ENCODE peak calls at places on chromosomes 1 and 21, in ten cellular contexts. R is glutamatergic neuron; M is activated CD4-positive, alpha-beta T cell treated with anti-CD3 and anti-CD28 coated beads, Interleukin-2, amount 50 U/mL, for 1 hour; B is A549; Q is HTR-8/SVneo; F is stimulated activated naive B cell treated with anti-CD40 and anti-IgM and Interleukin-4, amounts not matched to agents 10 μg/mL and 1 μg/mL and 100 μg/mL, for 72 hours; A is left kidney; Y is dermis microvascular lymphatic vessel endothelial cell; L is fibroblast of the conjunctiva; I is choroid plexus epithelial cell. T is an unnamed sample.

GRCh38 chr1:65459397-65459768 is 38.9 kb downstream of the LEPR start:
- DNase-seq in B (no peak), A (peak), M (no peak), Q (peak), L (no peak), I (peak), F (no peak), R (no peak), Y (peak), T (no peak)

GRCh38 chr1:58884706-58885661 is 101.1 kb upstream of the JUN start:
- DNase-seq in Q (no peak), I (peak), B (no peak), R (no peak), L (no peak), Y (no peak), F (no peak), M (no peak), A (peak), T (no peak)

GRCh38 chr1:28046716-28047115 is 41.7 kb downstream of the EYA3 start:
- DNase-seq in F (no peak), R (no peak), L (no peak), Q (no peak), Y (no peak), B (no peak), I (no peak), A (no peak), M (no peak), T (no peak)

GRCh38 chr1:22118291-22118992 is 24.5 kb downstream of the WNT4 start:
- DNase-seq in A (no peak), L (no peak), Y (no peak), R (no peak), M (no peak), F (no peak), I (no peak), B (no peak), Q (no peak), T (no peak)

GRCh38 chr1:86695400-86695799 is 9.0 kb upstream of the SH3GLB1 start:
- DNase-seq in A (no peak), R (no peak), M (no peak), B (no peak), I (peak), F (no peak), Y (peak), Q (no peak), L (no peak), T (no peak)

GRCh38 chr1:232833966-232834535 is 28.8 kb downstream of the MAP10 start:
- DNase-seq in B (no peak), M (no peak), A (no peak), Q (no peak), R (no peak), L (no peak), F (no peak), Y (no peak), I (no peak), T (no peak)

GRCh38 chr1:94541175-94542087 is at the start of gene F3:
- DNase-seq in B (peak), A (peak), Q (peak), Y (peak), L (peak), M (peak), R (peak), F (peak), I (peak), T (peak)

GRCh38 chr1:113072141-113072756 is 749 bp upstream of the LRIG2 start:
- DNase-seq in Y (no peak), R (no peak), I (no peak), Q (no peak), A (no peak), B (no peak), M (no peak), L (no peak), F (no peak), T (no peak)

GRCh38 chr1:118151312-118151937 is 33.6 kb downstream of the SPAG17 start:
- DNase-seq in I (peak), M (peak), A (peak), Y (peak), Q (peak), L (peak), F (peak), R (peak), B (no peak), T (peak)

GRCh38 chr1:176559474-176560390 is 96.8 kb downstream of the PAPPA2 start:
- DNase-seq in R (peak), L (peak), B (peak), I (peak), A (peak), Q (peak), M (no peak), Y (peak), F (peak), T (peak)

GRCh38 chr1:164764333-164764732 is 205.3 kb downstream of the PBX1 start:
- DNase-seq in F (no peak), I (peak), A (no peak), Q (no peak), B (no peak), L (no peak), R (no peak), M (no peak), Y (no peak), T (no peak)

GRCh38 chr1:233293556-233294446 is 1.7 kb downstream of the PCNX2 start:
- DNase-seq in A (no peak), I (peak), R (no peak), B (no peak), Q (no peak), F (no peak), L (no peak), M (no peak), Y (no peak), T (no peak)

GRCh38 chr21:39033878-39034589 is 149.2 kb downstream of the PSMG1 start:
- DNase-seq in R (no peak), A (peak), B (no peak), L (no peak), M (no peak), Q (no peak), I (peak), F (no peak), Y (peak), T (no peak)

GRCh38 chr1:162070825-162071224 is 1.3 kb downstream of the NOS1AP start:
- DNase-seq in R (no peak), L (no peak), F (no peak), Q (no peak), M (no peak), B (no peak), I (no peak), A (peak), Y (no peak), T (no peak)

GRCh38 chr1:53315456-53316048 is 12.3 kb downstream of the LRP8 start:
- DNase-seq in A (no peak), F (no peak), B (no peak), L (no peak), I (no peak), R (no peak), Q (no peak), Y (no peak), M (no peak), T (no peak)

GRCh38 chr1:168842306-168842705 is 113.3 kb upstream of the DPT start:
- DNase-seq in Q (no peak), B (no peak), F (no peak), I (no peak), M (no peak), Y (no peak), R (no peak), A (no peak), L (no peak), T (no peak)

GRCh38 chr1:39116116-39116607 is 88.3 kb upstream of the MACF1 start:
- DNase-seq in Y (peak), Q (no peak), R (no peak), F (no peak), M (no peak), I (no peak), B (no peak), A (no peak), L (no peak), T (no peak)

GRCh38 chr1:52674497-52675384 is 23.4 kb downstream of the COA7 start:
- DNase-seq in R (no peak), I (peak), Y (peak), L (no peak), M (no peak), F (no peak), A (peak), B (no peak), Q (no peak), T (no peak)

GRCh38 chr1:161359316-161359715 is 8.4 kb downstream of the CFAP126 start:
- DNase-seq in A (peak), R (no peak), L (no peak), I (no peak), Q (no peak), B (no peak), F (no peak), M (no peak), Y (peak), T (no peak)

GRCh38 chr1:246319111-246319510 is 188.0 kb downstream of the SMYD3 start:
- DNase-seq in I (no peak), F (no peak), M (no peak), R (no peak), B (no peak), Q (no peak), Y (no peak), A (no peak), L (no peak), T (no peak)

GRCh38 chr1:169488157-169488556 is 2.4 kb upstream of the SLC19A2 start:
- DNase-seq in A (no peak), L (no peak), B (no peak), I (no peak), Q (no peak), F (no peak), R (no peak), Y (no peak), M (no peak), T (no peak)

GRCh38 chr1:227490478-227490877 is 72.9 kb upstream of the ZNF678 start:
- DNase-seq in F (no peak), Q (no peak), R (no peak), B (no peak), I (no peak), M (no peak), Y (no peak), A (no peak), L (no peak), T (no peak)

GRCh38 chr1:147264158-147264768 is 21.8 kb downstream of the CHD1L start:
- DNase-seq in B (no peak), Y (no peak), A (no peak), Q (no peak), M (no peak), R (no peak), L (no peak), F (no peak), I (peak), T (no peak)

GRCh38 chr1:65172936-65173335 is 24.9 kb downstream of the AK4 start:
- DNase-seq in M (no peak), F (no peak), B (no peak), L (no peak), Y (no peak), Q (no peak), R (no peak), I (no peak), A (no peak), T (no peak)

GRCh38 chr1:67536957-67537646 is 106.9 kb upstream of the SERBP1 start:
- DNase-seq in R (no peak), B (no peak), F (no peak), Y (no peak), L (no peak), I (no peak), A (no peak), M (no peak), Q (no peak), T (no peak)

GRCh38 chr1:44318097-44319088 is 36.7 kb downstream of the ERI3 start:
- DNase-seq in B (peak), L (no peak), F (peak), R (peak), I (peak), A (peak), M (peak), Q (peak), Y (peak), T (peak)

GRCh38 chr1:85264150-85264549 is 4.7 kb upstream of the C1orf52 start:
- DNase-seq in A (no peak), M (no peak), I (no peak), F (no peak), Q (no peak), Y (no peak), R (no peak), B (no peak), L (no peak), T (no peak)

GRCh38 chr1:180194048-180194425 is 36.0 kb upstream of the LHX4 start:
- DNase-seq in F (no peak), A (no peak), Q (no peak), L (no peak), B (no peak), Y (no peak), I (no peak), M (no peak), R (no peak), T (no peak)

GRCh38 chr1:61370177-61370907 is 288.0 kb downstream of the NFIA start:
- DNase-seq in B (no peak), I (no peak), M (no peak), F (no peak), R (no peak), Y (no peak), L (no peak), A (peak), Q (no peak), T (no peak)

GRCh38 chr1:49102752-49103151 is 326.1 kb upstream of the BEND5 start:
- DNase-seq in Y (no peak), M (no peak), A (no peak), Q (no peak), L (no peak), B (no peak), R (no peak), I (peak), F (no peak), T (peak)

GRCh38 chr1:91851130-91852010 is 34.6 kb downstream of the TGFBR3 start:
- DNase-seq in Q (no peak), R (no peak), F (no peak), M (no peak), I (peak), A (peak), B (peak), L (peak), Y (peak), T (peak)

GRCh38 chr1:219302697-219303096 is 129.0 kb downstream of the LYPLAL1 start:
- DNase-seq in I (no peak), L (no peak), A (no peak), R (no peak), F (no peak), Q (no peak), Y (peak), M (no peak), B (no peak), T (no peak)

GRCh38 chr1:107443027-107443426 is 302.2 kb downstream of the NTNG1 start:
- DNase-seq in A (no peak), B (no peak), L (no peak), R (no peak), M (no peak), Q (no peak), Y (no peak), I (no peak), F (no peak), T (no peak)

GRCh38 chr1:29767769-29768425 is 531.6 kb downstream of the PTPRU start:
- DNase-seq in B (no peak), Y (no peak), Q (no peak), M (no peak), I (no peak), L (no peak), R (no peak), F (no peak), A (no peak), T (no peak)

GRCh38 chr1:163320891-163321290 is 863 bp upstream of the NUF2 start:
- DNase-seq in R (no peak), Y (no peak), B (no peak), I (no peak), M (no peak), A (peak), Q (no peak), L (no peak), F (no peak), T (no peak)

GRCh38 chr1:111656093-111657017 is 36.8 kb downstream of the RAP1A start:
- DNase-seq in F (no peak), M (no peak), R (no peak), B (peak), I (peak), A (peak), L (peak), Q (peak), Y (peak), T (peak)

GRCh38 chr1:19179597-19180271 is 30.3 kb downstream of the UBR4 start:
- DNase-seq in Y (peak), Q (no peak), L (peak), F (no peak), R (no peak), I (peak), B (no peak), A (peak), M (no peak), T (peak)

GRCh38 chr21:34801519-34802132 is 132.8 kb downstream of the CLIC6 start:
- DNase-seq in L (no peak), Q (peak), I (peak), B (peak), Y (peak), M (no peak), F (no peak), R (no peak), A (peak), T (no peak)